ENCODE peak calls at places on chromosomes 3 and 15, in ten cellular contexts. Y is ovary, U is A673, K is sigmoid colon, C is Peyer's patch, D is left lung, P is psoas muscle, G is heart left ventricle, V is pancreas, R is IMR-90. I is an unnamed sample. For H3K36me3 and H3K4me1, the result is how much of the 10 kb centered on the place peaks cover.

GRCh38 chr3:43405888-43406636 is 119.7 kb downstream of the SNRK start:
- DNase-seq in Y (no peak), U (no peak), K (no peak), C (no peak), D (no peak), P (peak), G (peak), V (no peak), R (peak), I (no peak)

GRCh38 chr15:98272586-98272985 is 312.1 kb downstream of the ARRDC4 start:
- DNase-seq in Y (no peak), U (no peak), K (no peak), C (no peak), D (no peak), P (no peak), G (no peak), V (no peak), R (no peak), I (no peak)

GRCh38 chr3:174337227-174337626 is 521.9 kb upstream of the NAALADL2 start:
- DNase-seq in Y (no peak), U (no peak), K (no peak), C (no peak), D (no peak), P (no peak), G (no peak), V (no peak), R (no peak), I (no peak)

GRCh38 chr3:177439729-177440269 is 242.5 kb upstream of the TBL1XR1 start:
- DNase-seq in Y (no peak), U (no peak), K (no peak), C (no peak), D (no peak), P (no peak), G (no peak), V (no peak), R (peak), I (no peak)

GRCh38 chr3:151216641-151217040 is 13.6 kb upstream of the GPR171 start:
- DNase-seq in Y (no peak), U (no peak), K (no peak), C (no peak), D (no peak), P (no peak), G (no peak), V (no peak), R (peak), I (no peak)

GRCh38 chr3:194257030-194257657 is 94.0 kb downstream of the CPN2 start:
- DNase-seq in Y (no peak), U (no peak), K (no peak), C (no peak), D (no peak), P (no peak), G (no peak), V (no peak), R (no peak), I (no peak)

GRCh38 chr3:53091011-53091410 is 39.2 kb downstream of the RFT1 start:
- DNase-seq in Y (no peak), U (no peak), K (no peak), C (no peak), D (no peak), P (no peak), G (no peak), V (no peak), R (no peak), I (no peak)

GRCh38 chr3:123780656-123781055 is 103.5 kb downstream of the MYLK start:
- DNase-seq in Y (no peak), U (no peak), K (no peak), C (no peak), D (no peak), P (no peak), G (no peak), V (no peak), R (peak), I (no peak)

GRCh38 chr15:67049351-67050044 is 15.9 kb upstream of the SMAD3 start:
- DNase-seq in Y (no peak), U (no peak), K (peak), C (no peak), D (no peak), P (no peak), G (no peak), V (no peak), R (peak), I (peak)

GRCh38 chr3:77686560-77686959 is 646.7 kb downstream of the ROBO2 start:
- DNase-seq in Y (no peak), U (no peak), K (no peak), C (no peak), D (no peak), P (no peak), G (no peak), V (no peak), R (no peak), I (no peak)

GRCh38 chr3:128950223-128950938 is 43.5 kb downstream of the CFAP92 start:
- DNase-seq in Y (no peak), U (peak), K (no peak), C (no peak), D (no peak), P (no peak), G (no peak), V (no peak), R (peak), I (no peak)
- TF ChIP-seq CTCF in Y (no peak), U (peak), K (no peak), C (no peak), D (no peak), P (no peak), G (no peak), V (no peak), R (peak), I (no peak)

GRCh38 chr3:45098315-45098714 is 47.9 kb downstream of the CDCP1 start:
- DNase-seq in Y (no peak), U (no peak), K (no peak), C (no peak), D (no peak), P (no peak), G (no peak), V (no peak), R (no peak), I (no peak)

GRCh38 chr3:45103334-45103733 is 42.8 kb downstream of the CDCP1 start:
- DNase-seq in Y (no peak), U (no peak), K (no peak), C (no peak), D (no peak), P (no peak), G (no peak), V (no peak), R (no peak), I (no peak)

GRCh38 chr3:45097296-45097883 is 48.8 kb downstream of the CDCP1 start:
- DNase-seq in Y (no peak), U (no peak), K (no peak), C (no peak), D (no peak), P (no peak), G (no peak), V (no peak), R (no peak), I (no peak)

GRCh38 chr3:45103753-45104714 is 42.1 kb downstream of the CDCP1 start:
- DNase-seq in Y (no peak), U (no peak), K (no peak), C (no peak), D (no peak), P (no peak), G (no peak), V (no peak), R (no peak), I (no peak)

GRCh38 chr3:45100998-45101407 is 45.2 kb downstream of the CDCP1 start:
- DNase-seq in Y (no peak), U (peak), K (no peak), C (no peak), D (peak), P (no peak), G (no peak), V (no peak), R (peak), I (no peak)
- H3K36me3 ChIP-seq in Y (under half), U (under half), K (under half), C (under half), D (under half), P (under half), G (under half), V (under half), R (under half), I (under half)

DNA sequence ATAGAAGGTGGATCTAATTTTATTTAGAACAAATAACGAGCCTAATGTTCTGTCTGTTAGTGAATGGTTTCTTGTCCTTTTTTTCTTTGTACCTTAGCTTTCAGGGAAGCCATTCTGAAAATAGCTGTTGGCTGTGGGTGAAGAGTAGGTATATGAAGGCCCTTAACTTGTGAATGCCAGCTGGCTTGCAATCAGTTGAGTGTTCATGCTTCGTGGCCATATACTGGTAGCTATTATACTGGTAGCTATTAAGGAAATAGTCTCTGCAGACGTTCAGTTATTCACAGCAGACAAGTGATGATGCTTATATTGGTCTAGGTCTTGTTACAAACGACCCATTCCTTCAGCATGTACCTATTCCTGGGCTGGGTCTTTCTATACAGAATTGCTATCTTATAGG is 18.8 kb downstream of the TRIM71 start:
- DNase-seq in Y (no peak), U (no peak), K (no peak), C (no peak), D (no peak), P (no peak), G (no peak), V (no peak), R (no peak), I (no peak)
- H3K4me1 ChIP-seq in Y (under half), U (under half), K (under half), C (under half), D (under half), P (under half), G (under half), V (under half), R (under half), I (under half)

GRCh38 chr15:70585707-70586034 is 177.7 kb downstream of the UACA start:
- DNase-seq in Y (no peak), U (no peak), K (no peak), C (no peak), D (no peak), P (no peak), G (no peak), V (no peak), R (no peak), I (no peak)

GRCh38 chr15:70584441-70584837 is 178.9 kb downstream of the UACA start:
- DNase-seq in Y (no peak), U (no peak), K (no peak), C (no peak), D (no peak), P (no peak), G (no peak), V (no peak), R (no peak), I (no peak)

GRCh38 chr15:70586241-70586640 is 177.1 kb downstream of the UACA start:
- DNase-seq in Y (no peak), U (no peak), K (no peak), C (no peak), D (no peak), P (no peak), G (no peak), V (no peak), R (no peak), I (no peak)

GRCh38 chr15:70582143-70582945 is 181.0 kb downstream of the UACA start:
- DNase-seq in Y (no peak), U (no peak), K (no peak), C (no peak), D (no peak), P (no peak), G (no peak), V (no peak), R (peak), I (no peak)

GRCh38 chr15:70584838-70585706 is 178.3 kb downstream of the UACA start:
- DNase-seq in Y (no peak), U (no peak), K (no peak), C (peak), D (no peak), P (no peak), G (no peak), V (peak), R (peak), I (peak)
- TF ChIP-seq CTCF in Y (no peak), U (no peak), K (no peak), C (peak), D (peak), P (peak), G (peak), V (no peak), R (peak), I (no peak)

DNA sequence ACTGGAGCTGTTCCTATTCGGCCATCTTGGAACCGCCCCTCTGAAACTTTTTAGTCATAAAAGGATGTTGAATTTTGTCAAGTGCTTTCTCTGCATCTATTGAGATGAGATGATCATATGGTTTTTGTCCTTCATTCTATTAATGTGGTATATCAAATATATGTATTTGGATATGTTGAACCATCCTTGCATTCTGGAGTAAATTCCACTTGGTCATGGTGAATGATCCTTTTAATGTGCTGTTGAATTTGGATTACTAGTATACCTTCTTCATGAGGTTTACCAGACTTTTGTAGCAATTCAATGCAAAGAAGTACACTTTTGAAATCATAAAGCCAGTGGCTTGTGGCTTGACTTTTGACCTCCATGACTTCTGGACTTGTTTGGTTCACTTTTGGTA is 33.4 kb upstream of the XRN1 start:
- DNase-seq in Y (no peak), U (no peak), K (no peak), C (no peak), D (no peak), P (no peak), G (no peak), V (no peak), R (no peak), I (no peak)
- H3K36me3 ChIP-seq in Y (under half), U (under half), K (under half), C (under half), D (half or more), P (under half), G (under half), V (under half), R (under half), I (under half)

GRCh38 chr3:185779461-185779860 is 45.4 kb downstream of the IGF2BP2 start:
- DNase-seq in Y (no peak), U (no peak), K (no peak), C (no peak), D (no peak), P (no peak), G (no peak), V (no peak), R (no peak), I (no peak)

GRCh38 chr3:185784317-185784716 is 40.5 kb downstream of the IGF2BP2 start:
- DNase-seq in Y (no peak), U (no peak), K (no peak), C (no peak), D (no peak), P (no peak), G (no peak), V (no peak), R (no peak), I (no peak)

GRCh38 chr3:185778821-185779220 is 46.0 kb downstream of the IGF2BP2 start:
- DNase-seq in Y (no peak), U (no peak), K (no peak), C (no peak), D (no peak), P (no peak), G (no peak), V (no peak), R (no peak), I (no peak)

GRCh38 chr3:185778069-185778468 is 46.8 kb downstream of the IGF2BP2 start:
- DNase-seq in Y (no peak), U (peak), K (no peak), C (no peak), D (no peak), P (no peak), G (no peak), V (no peak), R (no peak), I (no peak)

DNA sequence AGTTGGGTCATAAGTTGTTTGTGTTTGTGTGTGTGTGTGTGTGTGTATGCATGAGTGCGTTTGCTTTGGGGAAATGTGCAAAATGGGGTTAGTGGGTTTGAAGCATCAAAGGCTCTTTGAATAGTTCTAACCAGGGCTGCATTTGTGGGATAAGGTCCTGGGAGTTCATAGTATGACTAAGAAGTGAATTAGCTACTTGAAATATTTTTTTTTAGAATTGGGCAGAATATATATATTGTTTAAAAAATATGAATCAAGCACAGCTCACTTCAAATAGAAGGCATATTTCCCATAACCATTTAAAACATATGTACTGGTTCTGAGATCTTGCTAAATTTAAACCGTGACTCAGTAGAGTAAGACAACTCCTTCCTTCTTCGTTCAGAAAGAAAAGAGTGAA is 43.1 kb downstream of the IGF2BP2 start:
- DNase-seq in Y (no peak), U (no peak), K (no peak), C (no peak), D (no peak), P (no peak), G (no peak), V (no peak), R (peak), I (no peak)
- H3K4me1 ChIP-seq in Y (under half), U (under half), K (under half), C (under half), D (under half), P (under half), G (under half), V (under half), R (under half), I (under half)

I was measured in mucosa of descending colon.